ENCODE peak calls at places on chromosomes 4 and X, in nine cellular contexts. T is AG09319, B is thyroid gland, L is AG10803, V is neural progenitor cell, Z is ovary, E is fibroblast of mammary gland, C is choroid plexus epithelial cell, W is stomach. H is an unnamed sample.

GRCh38 chr4:13918110-13918509 is 290.6 kb upstream of the BOD1L1 start:
- DNase-seq in T (peak), V (no peak), C (peak), W (no peak), Z (no peak), B (no peak), L (peak), E (peak), H (peak)

GRCh38 chrX:49290215-49290614 is 13.2 kb upstream of the GAGE10 start:
- DNase-seq in Z (no peak), T (no peak), C (no peak), L (no peak), V (no peak), W (no peak), E (no peak), B (no peak), H (no peak)

GRCh38 chr4:38449506-38450174 is 214.4 kb upstream of the KLF3 start:
- DNase-seq in Z (no peak), T (no peak), E (peak), C (peak), W (no peak), B (no peak), V (no peak), L (peak), H (peak)

GRCh38 chrX:39752820-39753219 is 344.9 kb downstream of the BCOR start:
- DNase-seq in E (peak), Z (peak), W (peak), L (no peak), C (no peak), T (no peak), B (peak), V (no peak), H (no peak)

GRCh38 chr4:165532976-165533375 is 154.2 kb downstream of the CPE start:
- DNase-seq in W (no peak), C (no peak), Z (no peak), L (no peak), V (peak), T (no peak), E (no peak), B (no peak), H (no peak)

GRCh38 chr4:146643812-146644401 is 5.2 kb downstream of the POU4F2 start:
- DNase-seq in C (peak), V (peak), Z (no peak), E (peak), B (no peak), W (no peak), L (no peak), T (no peak), H (no peak)

GRCh38 chr4:137853424-137853823 is 321.1 kb upstream of the PCDH18 start:
- DNase-seq in V (no peak), C (no peak), E (no peak), L (no peak), T (no peak), Z (no peak), B (no peak), W (no peak), H (no peak)

GRCh38 chr4:13977755-13978154 is 350.2 kb upstream of the BOD1L1 start:
- DNase-seq in W (no peak), L (no peak), V (no peak), C (no peak), Z (no peak), B (no peak), T (no peak), E (no peak), H (no peak)

GRCh38 chr4:1775731-1776500 is 17.2 kb upstream of the FGFR3 start:
- DNase-seq in C (no peak), V (peak), L (no peak), E (no peak), W (no peak), Z (no peak), B (peak), T (no peak), H (no peak)

GRCh38 chr4:142707397-142707796 is 138.7 kb downstream of the INPP4B start:
- DNase-seq in W (no peak), T (no peak), V (no peak), L (no peak), E (no peak), B (no peak), C (no peak), Z (no peak), H (no peak)

GRCh38 chrX:17584248-17584681 is 153.0 kb upstream of the SCML1 start:
- DNase-seq in T (no peak), E (peak), Z (no peak), B (no peak), V (no peak), W (no peak), L (peak), C (no peak), H (no peak)

GRCh38 chrX:11756354-11757318 is 1.4 kb upstream of the MSL3 start:
- DNase-seq in W (no peak), T (no peak), V (no peak), L (no peak), C (peak), Z (no peak), B (no peak), E (peak), H (no peak)

GRCh38 chr4:38821739-38822138 is 17.1 kb upstream of the TLR1 start:
- DNase-seq in L (no peak), T (no peak), Z (no peak), E (peak), C (peak), B (no peak), V (no peak), W (no peak), H (no peak)

GRCh38 chr4:102263024-102263787 is 82.1 kb downstream of the SLC39A8 start:
- DNase-seq in V (peak), L (peak), T (peak), B (no peak), W (no peak), C (peak), E (peak), Z (no peak), H (no peak)

GRCh38 chr4:155032521-155033229 is 175.8 kb upstream of the NPY2R start:
- DNase-seq in Z (no peak), L (no peak), E (no peak), V (no peak), B (no peak), C (no peak), W (no peak), T (no peak), H (no peak)

GRCh38 chrX:110286126-110286525 is 31.8 kb downstream of the AMMECR1 start:
- DNase-seq in Z (no peak), B (no peak), C (peak), L (peak), V (no peak), E (peak), T (peak), W (no peak), H (no peak)

GRCh38 chrX:107712231-107713204 is 63.1 kb downstream of the TSC22D3 start:
- DNase-seq in T (no peak), L (peak), V (no peak), Z (no peak), B (peak), C (peak), W (no peak), E (peak), H (no peak)

GRCh38 chr4:82431026-82431745 is 796 bp downstream of the ENOPH1 start:
- DNase-seq in T (no peak), V (no peak), Z (peak), B (peak), W (peak), C (peak), L (peak), E (no peak), H (peak)

GRCh38 chr4:92307886-92308285 is 4.1 kb downstream of the GRID2 start:
- DNase-seq in L (no peak), T (no peak), Z (no peak), B (no peak), V (peak), C (no peak), W (no peak), E (no peak), H (no peak)

GRCh38 chr4:16082424-16083216 is 1.2 kb downstream of the PROM1 start:
- DNase-seq in E (no peak), B (peak), C (no peak), V (peak), W (no peak), Z (peak), T (no peak), L (no peak), H (peak)

GRCh38 chr4:87423313-87424031 is 1.1 kb downstream of the NUDT9 start:
- DNase-seq in C (no peak), B (no peak), Z (no peak), L (no peak), E (peak), T (no peak), W (no peak), V (no peak), H (no peak)

GRCh38 chr4:121472937-121473721 is 92.3 kb upstream of the QRFPR start:
- DNase-seq in L (no peak), E (no peak), W (no peak), B (no peak), T (no peak), Z (no peak), C (no peak), V (no peak), H (no peak)

GRCh38 chr4:137000432-137000831 is 531.9 kb downstream of the PCDH18 start:
- DNase-seq in L (no peak), V (no peak), C (no peak), T (no peak), Z (no peak), B (no peak), E (no peak), W (no peak), H (peak)

GRCh38 chr4:153447175-153447887 is 18.8 kb upstream of the TMEM131L start:
- DNase-seq in W (no peak), L (peak), B (no peak), V (no peak), T (peak), C (peak), Z (no peak), E (peak), H (no peak)

GRCh38 chr4:40003986-40004385 is 26.3 kb upstream of the PDS5A start:
- DNase-seq in B (no peak), C (peak), T (no peak), W (no peak), V (no peak), Z (no peak), L (peak), E (peak), H (no peak)

GRCh38 chr4:165175879-165176278 is 31.5 kb upstream of the KLHL2 start:
- DNase-seq in Z (no peak), B (peak), C (no peak), T (no peak), V (no peak), E (no peak), W (no peak), L (no peak), H (no peak)

GRCh38 chr4:165838575-165838974 is 34.5 kb upstream of the TLL1 start:
- DNase-seq in B (no peak), E (no peak), V (no peak), C (no peak), L (no peak), T (no peak), W (no peak), Z (no peak), H (no peak)

DNA sequence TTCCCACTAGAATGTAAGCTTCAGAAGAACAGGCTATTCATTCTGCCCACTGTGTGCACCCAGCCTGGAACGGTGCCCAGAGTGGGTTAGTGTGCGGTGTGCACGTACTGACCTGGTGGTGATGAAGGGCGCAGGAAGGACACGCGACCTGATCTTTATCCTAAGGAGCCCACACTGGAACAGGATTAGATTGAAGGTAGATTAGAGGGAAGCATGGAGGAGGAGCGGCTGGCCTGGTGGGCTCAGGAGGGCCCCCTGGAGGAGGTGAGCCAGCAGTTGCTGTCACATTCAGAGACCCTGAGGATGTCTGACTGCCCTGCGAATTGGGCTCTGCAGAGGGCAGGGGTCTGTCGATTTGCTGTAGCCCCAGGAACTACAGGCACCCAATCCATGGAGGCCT is 73.1 kb downstream of the HTRA3 start:
- DNase-seq in E (no peak), L (no peak), B (no peak), V (peak), Z (no peak), T (no peak), C (no peak), W (peak), H (no peak)
- TF ChIP-seq CTCF in E (no peak), L (no peak), B (no peak), V (peak), Z (no peak), T (no peak), C (peak), W (no peak), H (no peak)

GRCh38 chrX:118179718-118180117 is 63.1 kb upstream of the KLHL13 start:
- DNase-seq in V (no peak), W (no peak), E (no peak), C (no peak), L (no peak), B (no peak), T (no peak), Z (no peak), H (no peak)

GRCh38 chrX:118181030-118181429 is 64.4 kb upstream of the KLHL13 start:
- DNase-seq in Z (no peak), T (peak), V (no peak), E (peak), B (no peak), L (no peak), W (no peak), C (no peak), H (no peak)

GRCh38 chrX:118182050-118182449 is 65.4 kb upstream of the KLHL13 start:
- DNase-seq in C (no peak), E (peak), L (no peak), Z (no peak), T (no peak), V (no peak), W (no peak), B (no peak), H (no peak)

GRCh38 chrX:118179161-118179560 is 62.6 kb upstream of the KLHL13 start:
- DNase-seq in B (no peak), W (no peak), T (no peak), V (no peak), C (no peak), E (no peak), Z (no peak), L (no peak), H (no peak)

GRCh38 chrX:118183606-118184005 is 67.0 kb upstream of the KLHL13 start:
- DNase-seq in T (no peak), W (no peak), B (no peak), V (no peak), E (no peak), C (no peak), L (no peak), Z (no peak), H (no peak)
- TF ChIP-seq CTCF in T (no peak), W (no peak), B (no peak), V (peak), E (peak), C (no peak), L (no peak), Z (no peak), H (no peak)

GRCh38 chr4:80587861-80588385 is 252.4 kb downstream of the CFAP299 start:
- DNase-seq in V (no peak), Z (no peak), W (no peak), C (no peak), B (no peak), E (no peak), L (no peak), T (no peak), H (no peak)

GRCh38 chr4:80594696-80595095 is 259.2 kb downstream of the CFAP299 start:
- DNase-seq in V (no peak), B (no peak), E (no peak), L (no peak), C (no peak), T (no peak), W (no peak), Z (no peak), H (no peak)

DNA sequence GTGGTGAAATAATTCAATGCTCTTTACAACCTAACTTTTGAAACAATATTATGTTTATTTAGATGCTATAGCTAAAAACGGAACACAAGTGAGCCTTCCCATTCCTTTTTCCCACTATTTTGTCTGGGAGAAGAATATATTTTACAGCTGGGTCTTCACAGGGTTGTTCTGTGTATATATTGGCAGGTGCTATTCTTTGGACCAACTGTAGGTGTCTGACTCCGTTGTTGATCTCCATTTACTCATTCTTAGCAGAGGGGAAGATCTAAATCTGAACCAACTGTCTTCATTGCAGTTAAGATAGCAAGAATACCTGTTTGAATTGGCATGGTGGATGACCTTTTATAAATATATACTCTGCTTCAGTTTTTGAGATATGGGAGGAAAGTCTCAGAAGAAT is 257.4 kb downstream of the CFAP299 start:
- DNase-seq in B (no peak), V (peak), C (peak), T (no peak), E (no peak), W (no peak), L (no peak), Z (no peak), H (no peak)
- TF ChIP-seq CTCF in B (no peak), V (peak), C (peak), T (no peak), E (no peak), W (no peak), L (no peak), Z (no peak), H (no peak)

GRCh38 chrX:132004728-132005127 is 18.4 kb upstream of the STK26 start:
- DNase-seq in W (no peak), E (peak), T (no peak), C (peak), L (no peak), B (no peak), V (no peak), Z (no peak), H (no peak)
- TF ChIP-seq CTCF in W (no peak), E (no peak), T (no peak), C (no peak), L (no peak), B (no peak), V (no peak), Z (no peak), H (no peak)